ENCODE peak calls at places on chromosomes 6 and 20, in seven cellular contexts. J is right atrium auricular region, Q is cardiac fibroblast, R is fibroblast of lung, I is iPS DF 6.9, Z is SJSA1, T is aorta. F is an unnamed sample.

GRCh38 chr6:37625591-37626374 is 71.9 kb downstream of the MDGA1 start:
- DNase-seq in J (no peak), Q (no peak), R (no peak), I (no peak), Z (no peak), T (peak; percentile 40), F (no peak)

GRCh38 chr6:2168480-2168879 is 76.9 kb downstream of the GMDS start:
- DNase-seq in J (no peak), Q (peak; percentile 49), R (peak; percentile 35), I (no peak), Z (no peak), T (no peak), F (no peak)

GRCh38 chr6:7697820-7698623 is 27.9 kb upstream of the BMP6 start:
- DNase-seq in J (peak; percentile 69), Q (peak; percentile 99), R (peak; percentile 93), I (no peak), Z (no peak), T (peak; percentile 55), F (peak; percentile 90)

GRCh38 chr20:50520222-50520877 is 10.2 kb downstream of the PTPN1 start:
- DNase-seq in J (no peak), Q (no peak), R (no peak), I (no peak), Z (no peak), T (no peak), F (no peak)

GRCh38 chr6:108039681-108040080 is 34.9 kb downstream of the OSTM1 start:
- DNase-seq in J (no peak), Q (no peak), R (no peak), I (no peak), Z (no peak), T (no peak), F (no peak)

GRCh38 chr6:144216668-144217218 is 66.4 kb downstream of the STX11 start:
- DNase-seq in J (no peak), Q (no peak), R (no peak), I (no peak), Z (no peak), T (peak; percentile 85), F (no peak)

GRCh38 chr6:26445934-26446667 is 5.8 kb downstream of the BTN3A3 start:
- DNase-seq in J (no peak), Q (no peak), R (no peak), I (no peak), Z (no peak), T (no peak), F (no peak)

GRCh38 chr6:143060354-143060805 is 309 bp upstream of the AIG1 start:
- DNase-seq in J (peak; percentile 86), Q (peak; percentile 85), R (peak; percentile 84), I (no peak), Z (peak; percentile 87), T (peak; percentile 92), F (peak; percentile 39)

GRCh38 chr20:54132612-54133433 is 41.0 kb downstream of the CYP24A1 start:
- DNase-seq in J (peak; percentile 77), Q (peak; percentile 99), R (peak; percentile 99), I (no peak), Z (peak; percentile 66), T (no peak), F (peak; percentile 97)

GRCh38 chr6:41697902-41698349 is 37.5 kb downstream of the TFEB start:
- DNase-seq in J (no peak), Q (peak; percentile 74), R (peak; percentile 33), I (no peak), Z (no peak), T (no peak), F (no peak)

GRCh38 chr6:157673596-157673995 is 149.4 kb upstream of the SNX9 start:
- DNase-seq in J (no peak), Q (no peak), R (no peak), I (no peak), Z (no peak), T (no peak), F (no peak)

GRCh38 chr6:159212881-159213280 is 43.7 kb downstream of the FNDC1 start:
- DNase-seq in J (no peak), Q (no peak), R (no peak), I (no peak), Z (no peak), T (no peak), F (no peak)

GRCh38 chr20:6746901-6747609 is 20.4 kb upstream of the BMP2 start:
- DNase-seq in J (no peak), Q (peak; percentile 58), R (no peak), I (no peak), Z (no peak), T (no peak), F (no peak)

GRCh38 chr6:21933351-21933750 is 339.8 kb downstream of the SOX4 start:
- DNase-seq in J (no peak), Q (peak; percentile 30), R (no peak), I (no peak), Z (no peak), T (no peak), F (no peak)

GRCh38 chr20:44485078-44485829 is 9.6 kb downstream of the TTPAL start:
- DNase-seq in J (no peak), Q (peak; percentile 31), R (no peak), I (no peak), Z (no peak), T (no peak), F (no peak)

GRCh38 chr20:37615507-37616425 is 78.1 kb upstream of the CTNNBL1 start:
- DNase-seq in J (no peak), Q (peak; percentile 46), R (peak; percentile 25), I (peak; percentile 63), Z (no peak), T (no peak), F (no peak)

GRCh38 chr6:139588734-139589418 is 214.4 kb upstream of the CITED2 start:
- DNase-seq in J (no peak), Q (peak; percentile 66), R (peak; percentile 95), I (no peak), Z (no peak), T (no peak), F (no peak)

GRCh38 chr6:159089443-159089842 is 44.7 kb upstream of the TAGAP start:
- DNase-seq in J (no peak), Q (no peak), R (no peak), I (no peak), Z (no peak), T (no peak), F (no peak)

GRCh38 chr20:45096781-45097180 is 4.1 kb downstream of the KCNS1 start:
- DNase-seq in J (no peak), Q (no peak), R (no peak), I (no peak), Z (no peak), T (no peak), F (no peak)

DNA sequence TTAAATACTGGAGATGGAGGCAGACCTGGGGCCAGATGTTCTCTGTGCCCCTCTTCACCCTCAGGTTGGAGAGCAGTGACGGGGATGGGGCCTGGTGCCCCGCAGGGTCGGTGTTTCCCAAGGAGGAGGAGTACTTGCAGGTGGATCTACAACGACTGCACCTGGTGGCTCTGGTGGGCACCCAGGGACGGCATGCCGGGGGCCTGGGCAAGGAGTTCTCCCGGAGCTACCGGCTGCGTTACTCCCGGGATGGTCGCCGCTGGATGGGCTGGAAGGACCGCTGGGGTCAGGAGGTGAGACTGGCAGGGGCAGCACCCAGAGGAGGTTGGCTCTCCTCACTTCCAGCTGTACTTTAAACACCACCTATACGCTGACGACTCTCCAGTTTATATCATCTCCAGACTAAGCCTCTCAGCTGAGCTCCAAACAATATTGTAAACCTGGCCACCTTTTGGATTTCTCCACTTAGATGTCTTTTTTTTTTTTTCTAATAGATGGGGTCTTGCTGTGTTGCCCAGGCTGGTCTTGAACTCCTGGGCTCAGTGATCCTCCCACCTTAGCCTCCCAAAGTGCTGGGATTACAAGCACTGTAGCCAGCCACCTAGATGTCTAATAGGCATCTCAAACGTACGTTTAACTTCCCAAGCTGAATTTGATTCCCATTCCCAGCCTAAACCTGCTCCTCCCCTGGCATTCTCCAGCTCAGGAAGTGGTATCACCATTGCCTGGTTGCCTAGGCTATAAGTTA is 5.0 kb downstream of the DDR1 start:
- DNase-seq in J (no peak), Q (no peak), R (no peak), I (no peak), Z (no peak), T (no peak), F (no peak)
- H3K4me3 ChIP-seq in J (no peak overlapping the region), Q (no peak overlapping the region), R (no peak overlapping the region), I (no peak overlapping the region), Z (no peak overlapping the region), T (no peak overlapping the region), F (no peak overlapping the region)

DNA sequence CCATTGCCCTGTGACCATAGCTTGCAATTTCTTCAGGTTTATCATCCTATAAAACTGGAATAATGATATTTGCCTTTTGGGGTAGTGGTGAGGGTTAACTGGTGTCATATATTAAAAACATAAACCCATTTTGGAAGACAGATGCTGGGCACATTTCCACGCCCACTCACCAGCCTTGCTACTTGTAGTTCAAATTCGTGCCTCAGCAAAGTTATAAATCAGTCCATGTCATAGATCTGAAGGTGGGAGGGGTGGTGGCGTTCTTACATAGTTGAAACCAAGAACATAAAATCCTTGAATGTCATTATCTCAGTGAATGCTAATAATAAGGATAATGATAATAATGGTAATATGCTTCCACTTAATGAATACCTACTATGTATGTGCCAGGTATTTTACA is 9.4 kb upstream of the ELMO2 start:
- DNase-seq in J (no peak), Q (no peak), R (no peak), I (no peak), Z (no peak), T (no peak), F (no peak)
- H3K4me3 ChIP-seq in J (no peak overlapping the region), Q (no peak overlapping the region), R (no peak overlapping the region), I (no peak overlapping the region), Z (no peak overlapping the region), T (no peak overlapping the region), F (no peak overlapping the region)

DNA sequence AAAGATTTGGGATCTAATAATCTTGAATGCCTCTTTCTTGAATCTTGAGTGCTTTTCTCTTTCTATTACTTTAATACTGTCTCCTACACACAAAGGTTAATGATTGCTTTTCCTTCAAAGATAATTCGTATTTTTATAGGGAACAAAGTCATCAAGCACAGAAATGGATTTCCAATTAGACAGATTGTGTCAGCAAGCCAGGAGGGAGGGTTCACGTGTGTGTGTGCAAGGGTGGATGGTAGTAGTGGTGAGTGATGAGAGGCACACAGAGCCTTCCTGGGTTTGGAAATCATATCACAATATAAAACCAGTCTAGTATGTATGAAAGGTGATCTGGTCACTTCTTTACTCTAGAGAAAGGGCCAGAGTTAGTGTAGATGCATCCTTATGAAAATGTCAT is 51.2 kb upstream of the NEDD9 start:
- DNase-seq in J (no peak), Q (no peak), R (no peak), I (no peak), Z (no peak), T (no peak), F (no peak)
- H3K4me3 ChIP-seq in J (no peak overlapping the region), Q (no peak overlapping the region), R (no peak overlapping the region), I (no peak overlapping the region), Z (no peak overlapping the region), T (no peak overlapping the region), F (no peak overlapping the region)

DNA sequence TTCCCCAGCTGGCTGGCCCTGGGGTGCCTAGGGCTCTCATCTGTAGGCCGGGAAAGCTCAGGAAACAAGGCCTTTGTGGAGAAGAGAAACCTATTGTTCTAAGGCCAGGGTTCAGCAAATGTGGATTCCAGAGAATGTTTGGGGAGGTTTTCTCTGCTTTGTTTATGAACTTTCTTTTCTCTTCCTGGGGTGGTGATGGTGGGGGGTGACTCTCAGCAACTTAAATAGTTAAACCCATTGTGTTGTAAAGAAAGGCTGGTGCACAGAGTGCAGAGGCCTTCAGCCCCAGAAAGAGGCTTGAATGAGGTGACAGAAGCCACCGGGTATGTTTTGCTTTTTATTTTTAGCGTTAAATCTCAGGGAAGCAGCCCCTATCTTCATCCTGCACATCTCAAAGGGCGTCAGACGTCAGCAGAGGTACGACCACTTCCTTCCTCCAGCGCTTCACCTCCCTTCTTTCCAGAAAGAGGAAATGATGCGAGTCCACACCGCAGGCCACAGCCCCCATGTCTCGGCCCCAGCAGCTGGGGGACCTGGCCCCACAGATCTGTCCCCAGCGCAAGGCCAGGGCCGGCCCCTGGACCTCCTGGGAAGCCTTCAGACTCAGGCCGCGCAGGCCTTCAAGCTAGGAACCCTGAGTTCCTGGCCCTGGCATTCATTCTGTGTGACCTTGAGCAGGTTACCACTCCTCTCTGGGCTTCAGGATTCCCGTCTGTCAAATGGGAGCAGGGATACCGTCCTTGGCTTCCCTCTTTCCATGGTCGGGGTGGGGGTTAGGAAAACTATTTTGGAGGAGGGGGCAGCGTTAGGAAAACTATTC is 605 bp upstream of the PPP1R16B start:
- DNase-seq in J (no peak), Q (peak; percentile 21), R (no peak), I (peak; percentile 67), Z (no peak), T (peak; percentile 57), F (no peak)
- H3K4me3 ChIP-seq in J (peak overlapping the region; percentile 56), Q (peak overlapping the region; percentile 52), R (no peak overlapping the region), I (peak overlapping the region; percentile 76), Z (no peak overlapping the region), T (peak overlapping the region; percentile 27), F (no peak overlapping the region)